ENCODE peak calls at places on chromosomes 12 and 14, in nine cellular contexts. O is Peyer's patch, L is stomach, J is A549, Z is esophagus squamous epithelium, B is suprapubic skin, N is HepG2, E is uterus, Q is heart left ventricle. Y is an unnamed sample.

GRCh38 chr14:95725685-95726336 is 11.9 kb upstream of the TCL1A start:
- DNase-seq in O (no peak), L (no peak), J (no peak), Z (no peak), B (no peak), N (no peak), E (no peak), Q (no peak), Y (no peak)

GRCh38 chr12:6039894-6040601 is 84.4 kb downstream of the VWF start:
- DNase-seq in O (no peak), L (peak), J (peak), Z (no peak), B (no peak), N (peak), E (peak), Q (no peak), Y (peak)

GRCh38 chr14:23185046-23185445 is 1.6 kb upstream of the SLC7A8 start:
- DNase-seq in O (no peak), L (no peak), J (no peak), Z (no peak), B (no peak), N (no peak), E (no peak), Q (no peak), Y (no peak)

GRCh38 chr14:25537846-25538455 is 488.0 kb upstream of the STXBP6 start:
- DNase-seq in O (no peak), L (peak), J (peak), Z (no peak), B (no peak), N (peak), E (no peak), Q (no peak), Y (no peak)

GRCh38 chr14:101933209-101933608 is 31.2 kb upstream of the DYNC1H1 start:
- DNase-seq in O (no peak), L (no peak), J (no peak), Z (no peak), B (no peak), N (no peak), E (no peak), Q (no peak), Y (no peak)

GRCh38 chr12:24767016-24767415 is 181.9 kb downstream of the BCAT1 start:
- DNase-seq in O (no peak), L (no peak), J (no peak), Z (no peak), B (no peak), N (peak), E (no peak), Q (no peak), Y (no peak)

GRCh38 chr14:88422919-88423318 is 37.5 kb downstream of the SPATA7 start:
- DNase-seq in O (no peak), L (no peak), J (no peak), Z (no peak), B (no peak), N (no peak), E (no peak), Q (no peak), Y (no peak)

GRCh38 chr12:88035907-88036289 is 6.7 kb upstream of the C12orf50 start:
- DNase-seq in O (no peak), L (no peak), J (no peak), Z (no peak), B (no peak), N (no peak), E (no peak), Q (no peak), Y (no peak)

GRCh38 chr14:99534863-99535262 is 53.7 kb downstream of the CCNK start:
- DNase-seq in O (no peak), L (no peak), J (no peak), Z (no peak), B (no peak), N (no peak), E (no peak), Q (peak), Y (no peak)

GRCh38 chr12:31877884-31878283 is 81.3 kb upstream of the RESF1 start:
- DNase-seq in O (no peak), L (no peak), J (no peak), Z (no peak), B (no peak), N (no peak), E (no peak), Q (no peak), Y (no peak)

GRCh38 chr14:68033533-68033932 is 214.0 kb downstream of the RAD51B start:
- DNase-seq in O (no peak), L (no peak), J (no peak), Z (no peak), B (no peak), N (no peak), E (no peak), Q (no peak), Y (no peak)

GRCh38 chr14:96634481-96634880 is 132.3 kb downstream of the PAPOLA start:
- DNase-seq in O (no peak), L (peak), J (no peak), Z (no peak), B (no peak), N (no peak), E (no peak), Q (no peak), Y (no peak)

GRCh38 chr12:6229823-6230222 is 29.6 kb downstream of the CD9 start:
- DNase-seq in O (no peak), L (no peak), J (no peak), Z (no peak), B (peak), N (peak), E (peak), Q (peak), Y (peak)

GRCh38 chr12:131366261-131366871 is 344.5 kb upstream of the SFSWAP start:
- DNase-seq in O (no peak), L (no peak), J (no peak), Z (no peak), B (peak), N (peak), E (peak), Q (peak), Y (peak)

GRCh38 chr12:3009780-3010179 is 50.6 kb downstream of the TEAD4 start:
- DNase-seq in O (no peak), L (no peak), J (no peak), Z (no peak), B (no peak), N (no peak), E (no peak), Q (no peak), Y (no peak)

GRCh38 chr12:32312049-32312670 is 87.2 kb upstream of the FGD4 start:
- DNase-seq in O (no peak), L (no peak), J (peak), Z (no peak), B (no peak), N (peak), E (no peak), Q (no peak), Y (no peak)

GRCh38 chr12:6460751-6461371 is 9.0 kb downstream of the TAPBPL start:
- DNase-seq in O (no peak), L (no peak), J (no peak), Z (no peak), B (no peak), N (no peak), E (no peak), Q (no peak), Y (no peak)

GRCh38 chr12:55019784-55020183 is at the start of gene NEUROD4:
- DNase-seq in O (no peak), L (peak), J (peak), Z (no peak), B (no peak), N (peak), E (no peak), Q (peak), Y (peak)

GRCh38 chr14:53979747-53980642 is 23.4 kb upstream of the BMP4 start:
- DNase-seq in O (no peak), L (no peak), J (peak), Z (no peak), B (no peak), N (peak), E (no peak), Q (peak), Y (peak)

GRCh38 chr14:64364907-64365306 is 23.2 kb upstream of the MTHFD1 start:
- DNase-seq in O (no peak), L (no peak), J (no peak), Z (no peak), B (no peak), N (no peak), E (no peak), Q (no peak), Y (no peak)

GRCh38 chr14:76951149-76951548 is 77.4 kb downstream of the IRF2BPL start:
- DNase-seq in O (no peak), L (no peak), J (no peak), Z (no peak), B (no peak), N (no peak), E (no peak), Q (no peak), Y (no peak)

GRCh38 chr12:57240069-57240921 is 10.7 kb downstream of the STAC3 start:
- DNase-seq in O (peak), L (peak), J (peak), Z (no peak), B (no peak), N (no peak), E (no peak), Q (peak), Y (no peak)

GRCh38 chr12:88854260-88854659 is 274.0 kb upstream of the KITLG start:
- DNase-seq in O (no peak), L (no peak), J (peak), Z (no peak), B (no peak), N (peak), E (no peak), Q (no peak), Y (no peak)

GRCh38 chr14:89507521-89507920 is 90.5 kb upstream of the FOXN3 start:
- DNase-seq in O (no peak), L (no peak), J (peak), Z (no peak), B (no peak), N (peak), E (no peak), Q (no peak), Y (no peak)

GRCh38 chr12:46088040-46088439 is 97.7 kb upstream of the SCAF11 start:
- DNase-seq in O (no peak), L (no peak), J (no peak), Z (no peak), B (no peak), N (no peak), E (no peak), Q (no peak), Y (no peak)

GRCh38 chr14:104348741-104349140 is 210.4 kb downstream of the KIF26A start:
- DNase-seq in O (no peak), L (no peak), J (no peak), Z (no peak), B (no peak), N (no peak), E (peak), Q (no peak), Y (no peak)

GRCh38 chr12:64571346-64571745 is 38.9 kb upstream of the RASSF3 start:
- DNase-seq in O (no peak), L (no peak), J (no peak), Z (no peak), B (no peak), N (no peak), E (no peak), Q (no peak), Y (no peak)

GRCh38 chr14:105063041-105063440 is 2.2 kb downstream of the GPR132 start:
- DNase-seq in O (no peak), L (no peak), J (no peak), Z (no peak), B (no peak), N (no peak), E (no peak), Q (no peak), Y (no peak)

GRCh38 chr14:48430805-48431204 is 755.4 kb upstream of the MDGA2 start:
- DNase-seq in O (peak), L (no peak), J (no peak), Z (no peak), B (no peak), N (no peak), E (no peak), Q (no peak), Y (no peak)

DNA sequence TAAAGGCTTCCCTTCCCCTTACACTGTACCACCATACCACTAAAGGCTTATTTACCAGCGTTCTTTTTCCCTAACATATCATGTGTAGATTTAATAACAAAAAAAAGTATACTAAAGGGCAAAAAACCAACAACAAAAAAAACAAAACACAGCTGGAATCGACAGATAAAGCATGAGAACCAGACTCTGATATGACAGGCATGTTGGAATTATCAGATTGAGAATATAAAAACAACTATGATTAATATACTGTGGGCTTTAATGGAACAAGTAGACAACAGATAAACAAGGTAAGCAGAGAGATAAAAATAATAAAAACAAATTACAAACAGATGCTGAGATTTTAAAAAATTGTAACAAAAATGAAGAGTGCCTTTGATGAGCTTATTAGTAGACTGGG is 754.1 kb upstream of the MDGA2 start:
- DNase-seq in O (no peak), L (no peak), J (no peak), Z (no peak), B (no peak), N (no peak), E (no peak), Q (no peak), Y (no peak)
- H3K27ac ChIP-seq in O (no peak), L (no peak), J (no peak), Z (no peak), B (no peak), N (no peak), E (no peak), Q (no peak), Y (no peak)

GRCh38 chr12:47783024-47783755 is 10.2 kb downstream of the SLC48A1 start:
- DNase-seq in O (no peak), L (no peak), J (no peak), Z (no peak), B (no peak), N (no peak), E (no peak), Q (no peak), Y (no peak)

GRCh38 chr12:47779301-47779942 is 6.4 kb downstream of the SLC48A1 start:
- DNase-seq in O (peak), L (peak), J (peak), Z (peak), B (peak), N (peak), E (peak), Q (peak), Y (peak)

GRCh38 chr12:47779943-47780504 is 7.0 kb downstream of the SLC48A1 start:
- DNase-seq in O (no peak), L (no peak), J (no peak), Z (no peak), B (no peak), N (no peak), E (no peak), Q (no peak), Y (no peak)

GRCh38 chr12:47782372-47782770 is 9.3 kb downstream of the SLC48A1 start:
- DNase-seq in O (no peak), L (no peak), J (no peak), Z (no peak), B (no peak), N (no peak), E (no peak), Q (no peak), Y (no peak)

GRCh38 chr12:47781479-47782371 is 8.7 kb downstream of the SLC48A1 start:
- DNase-seq in O (no peak), L (no peak), J (no peak), Z (no peak), B (no peak), N (no peak), E (no peak), Q (no peak), Y (no peak)
- TF ChIP-seq POLR2A in O (no peak), L (no peak), J (no peak), Z (no peak), B (no peak), N (no peak), E (no peak), Q (no peak), Y (no peak)

GRCh38 chr12:21602774-21603173 is 1.9 kb downstream of the GYS2 start:
- DNase-seq in O (no peak), L (no peak), J (no peak), Z (no peak), B (no peak), N (no peak), E (no peak), Q (no peak), Y (no peak)
- H3K4me3 ChIP-seq in O (no peak), L (no peak), J (no peak), Z (no peak), B (no peak), N (no peak), E (no peak), Q (no peak), Y (no peak)

DNA sequence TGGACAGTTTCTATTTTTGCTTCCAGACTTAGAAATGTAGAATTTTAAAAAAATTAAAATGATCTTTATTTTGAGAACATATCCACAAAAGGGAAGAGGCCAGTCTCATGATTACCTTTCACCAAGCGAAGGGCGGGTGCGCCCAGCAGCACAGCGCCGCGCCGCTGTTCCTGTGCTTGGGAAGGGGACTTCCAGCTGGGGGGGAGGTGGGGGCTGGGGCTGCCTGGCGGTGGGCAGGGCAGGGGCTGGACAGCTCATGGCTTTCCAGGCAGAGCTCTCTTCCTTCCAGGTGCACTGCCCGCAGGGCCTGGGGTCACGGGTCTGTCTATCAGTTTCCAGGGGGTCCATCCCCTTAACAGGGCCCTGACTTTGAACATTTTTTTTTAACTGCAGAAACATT is 199.9 kb downstream of the TTC7B start:
- DNase-seq in O (no peak), L (no peak), J (no peak), Z (no peak), B (no peak), N (no peak), E (no peak), Q (no peak), Y (no peak)
- H3K27ac ChIP-seq in O (no peak), L (no peak), J (no peak), Z (no peak), B (no peak), N (no peak), E (no peak), Q (no peak), Y (no peak)

GRCh38 chr12:122206111-122206881 is 2.8 kb downstream of the B3GNT4 start:
- DNase-seq in O (no peak), L (no peak), J (no peak), Z (no peak), B (peak), N (no peak), E (no peak), Q (no peak), Y (no peak)
- TF ChIP-seq POLR2A in O (no peak), L (no peak), J (no peak), Z (no peak), B (no peak), N (peak), E (no peak), Q (no peak), Y (no peak)

GRCh38 chr14:74846168-74846567 is 29.8 kb downstream of the PROX2 start:
- DNase-seq in O (no peak), L (no peak), J (no peak), Z (no peak), B (no peak), N (no peak), E (no peak), Q (peak), Y (no peak)

GRCh38 chr14:74838141-74838540 is 37.8 kb downstream of the PROX2 start:
- DNase-seq in O (no peak), L (no peak), J (no peak), Z (no peak), B (no peak), N (no peak), E (no peak), Q (no peak), Y (no peak)

GRCh38 chr14:74840603-74841030 is 35.3 kb downstream of the PROX2 start:
- DNase-seq in O (no peak), L (no peak), J (no peak), Z (no peak), B (no peak), N (no peak), E (no peak), Q (no peak), Y (no peak)

GRCh38 chr14:74843653-74844052 is 32.3 kb downstream of the PROX2 start:
- DNase-seq in O (no peak), L (no peak), J (no peak), Z (no peak), B (no peak), N (no peak), E (no peak), Q (peak), Y (no peak)

DNA sequence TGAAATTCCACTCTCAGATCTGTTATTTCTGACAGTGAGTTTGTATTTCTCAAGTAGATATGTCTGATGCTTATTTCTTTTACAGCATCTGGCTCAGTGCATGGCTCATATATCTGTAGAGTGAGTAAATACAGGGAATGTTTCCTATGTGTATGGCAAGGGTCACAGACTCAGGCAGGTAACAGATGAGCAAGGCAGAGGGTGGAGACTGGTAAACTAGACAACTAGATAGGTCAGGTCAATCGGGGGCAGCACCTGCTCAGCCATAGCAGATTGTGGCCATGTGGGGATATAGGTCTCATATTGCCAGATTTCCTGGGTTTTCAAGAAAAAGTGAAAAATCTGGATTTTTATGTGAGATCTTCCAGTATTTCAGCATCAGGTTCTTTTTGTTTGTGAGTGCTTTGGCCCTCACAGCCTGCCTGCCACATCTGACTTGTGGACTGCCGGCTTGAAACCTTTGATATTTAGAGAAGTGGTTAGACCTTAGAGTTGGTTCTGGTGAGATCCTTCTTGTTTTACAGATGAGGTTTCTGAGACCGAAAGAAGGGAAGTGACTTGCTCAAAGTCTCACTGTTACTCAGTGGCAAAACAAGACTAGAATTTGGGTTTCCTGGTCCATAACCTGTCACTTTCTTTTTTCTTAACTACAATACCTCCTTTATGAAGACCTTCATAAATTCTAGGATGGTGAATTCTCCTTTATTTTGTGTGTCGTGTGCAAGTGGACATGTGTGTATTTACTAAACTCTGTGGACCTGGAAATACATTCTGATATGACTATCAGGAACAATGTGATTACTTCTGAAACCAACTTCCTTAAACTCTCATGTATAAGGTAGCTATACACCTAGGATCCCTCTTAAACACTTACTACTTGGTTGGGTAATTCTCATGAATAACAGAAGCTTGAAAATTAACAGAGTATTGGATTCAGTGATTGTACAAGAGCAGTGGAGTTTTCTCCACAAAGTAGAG is 34.4 kb downstream of the PROX2 start:
- DNase-seq in O (no peak), L (no peak), J (no peak), Z (no peak), B (no peak), N (no peak), E (no peak), Q (no peak), Y (no peak)
- H3K4me3 ChIP-seq in O (no peak), L (no peak), J (no peak), Z (no peak), B (no peak), N (no peak), E (no peak), Q (no peak), Y (no peak)

GRCh38 chr12:128449146-128449894 is 182.3 kb downstream of the TMEM132C start:
- DNase-seq in O (no peak), L (no peak), J (no peak), Z (no peak), B (no peak), N (no peak), E (no peak), Q (no peak), Y (no peak)
- H3K27ac ChIP-seq in O (no peak), L (no peak), J (no peak), Z (no peak), B (no peak), N (no peak), E (no peak), Q (no peak), Y (no peak)

GRCh38 chr14:74618078-74618952 is 6.3 kb upstream of the LTBP2 start:
- DNase-seq in O (peak), L (peak), J (peak), Z (peak), B (no peak), N (peak), E (no peak), Q (peak), Y (no peak)
- TF ChIP-seq POLR2A in O (no peak), L (no peak), J (no peak), Z (no peak), B (no peak), N (no peak), E (no peak), Q (no peak), Y (no peak)